ENCODE peak calls at places on chromosomes 13 and 19, in five cellular contexts. G is tibial nerve, S is AG09309, C is AG10803, Q is brain microvascular endothelial cell. W is an unnamed sample.

GRCh38 chr13:92821324-92821723 is 405.3 kb upstream of the GPC6 start:
- DNase-seq in Q (no peak), S (no peak), C (no peak), G (no peak), W (no peak)

GRCh38 chr19:33403221-33403972 is 29.9 kb downstream of the CEBPG start:
- DNase-seq in Q (no peak), C (no peak), S (no peak), G (peak; percentile 7), W (peak; percentile 10)

GRCh38 chr19:17562097-17562496 is 6.6 kb downstream of the COLGALT1 start:
- DNase-seq in Q (no peak), S (no peak), C (no peak), G (no peak), W (no peak)

GRCh38 chr13:109715902-109716301 is 70.5 kb downstream of the IRS2 start:
- DNase-seq in Q (peak; percentile 36), G (peak; percentile 26), C (peak; percentile 55), S (peak; percentile 24), W (peak; percentile 88)

GRCh38 chr13:40995997-40996396 is 23.1 kb downstream of the ELF1 start:
- DNase-seq in C (no peak), G (no peak), Q (no peak), S (no peak), W (no peak)

GRCh38 chr13:107721436-107721835 is 493.9 kb downstream of the LIG4 start:
- DNase-seq in Q (no peak), S (no peak), C (no peak), G (no peak), W (no peak)

GRCh38 chr13:74889321-74889720 is 592.6 kb downstream of the TBC1D4 start:
- DNase-seq in S (no peak), G (no peak), Q (no peak), C (no peak), W (no peak)

GRCh38 chr13:98447881-98448641 is 128.8 kb downstream of the STK24 start:
- DNase-seq in Q (no peak), C (peak; percentile 43), S (no peak), G (no peak), W (no peak)

GRCh38 chr13:74867460-74867859 is 614.5 kb downstream of the TBC1D4 start:
- DNase-seq in S (no peak), G (no peak), C (peak; percentile 33), Q (peak; percentile 39), W (no peak)

GRCh38 chr13:27037171-27037570 is 134.4 kb downstream of the USP12 start:
- DNase-seq in S (no peak), G (no peak), Q (no peak), C (no peak), W (no peak)

GRCh38 chr13:38366954-38367645 is 17.4 kb downstream of the UFM1 start:
- DNase-seq in Q (no peak), C (peak; percentile 41), G (no peak), S (peak; percentile 17), W (no peak)

GRCh38 chr13:32125221-32125621 is 93.6 kb downstream of the FRY start:
- DNase-seq in G (no peak), Q (no peak), S (peak; percentile 98), C (peak; percentile 74), W (no peak)

GRCh38 chr13:39682788-39683187 is 27.3 kb downstream of the COG6 start:
- DNase-seq in Q (no peak), C (no peak), G (no peak), S (no peak), W (no peak)

GRCh38 chr13:86692291-86692690 is 893.1 kb upstream of the SLITRK6 start:
- DNase-seq in Q (no peak), S (no peak), G (no peak), C (no peak), W (no peak)

GRCh38 chr19:48806518-48806817 is 4.4 kb downstream of the BCAT2 start:
- DNase-seq in S (no peak), C (no peak), Q (peak; percentile 45), G (no peak), W (no peak)

GRCh38 chr13:112346173-112346898 is 29.8 kb upstream of the SPACA7 start:
- DNase-seq in C (no peak), Q (no peak), S (no peak), G (no peak), W (no peak)

GRCh38 chr13:112136095-112136494 is 69.1 kb downstream of the SOX1 start:
- DNase-seq in G (no peak), C (no peak), S (no peak), Q (no peak), W (no peak)

GRCh38 chr13:78784017-78784745 is 125.2 kb upstream of the OBI1 start:
- DNase-seq in C (no peak), Q (no peak), S (no peak), G (no peak), W (no peak)

GRCh38 chr13:96036515-96036914 is 16.7 kb downstream of the UGGT2 start:
- DNase-seq in S (no peak), G (no peak), Q (no peak), C (no peak), W (no peak)

GRCh38 chr19:6587093-6587820 is 3.7 kb downstream of the CD70 start:
- DNase-seq in C (peak; percentile 17), Q (no peak), S (no peak), G (no peak), W (no peak)

GRCh38 chr13:114112231-114112825 is 20.1 kb downstream of the RASA3 start:
- DNase-seq in S (no peak), C (no peak), G (peak; percentile 4), Q (no peak), W (no peak)

GRCh38 chr19:13104848-13105646 is 2.4 kb upstream of the LYL1 start:
- DNase-seq in S (no peak), G (no peak), C (no peak), Q (no peak), W (no peak)
- H3K4me3 ChIP-seq in S (no peak overlapping the region), G (no peak overlapping the region), C (no peak overlapping the region), Q (no peak overlapping the region), W (no peak overlapping the region)

DNA sequence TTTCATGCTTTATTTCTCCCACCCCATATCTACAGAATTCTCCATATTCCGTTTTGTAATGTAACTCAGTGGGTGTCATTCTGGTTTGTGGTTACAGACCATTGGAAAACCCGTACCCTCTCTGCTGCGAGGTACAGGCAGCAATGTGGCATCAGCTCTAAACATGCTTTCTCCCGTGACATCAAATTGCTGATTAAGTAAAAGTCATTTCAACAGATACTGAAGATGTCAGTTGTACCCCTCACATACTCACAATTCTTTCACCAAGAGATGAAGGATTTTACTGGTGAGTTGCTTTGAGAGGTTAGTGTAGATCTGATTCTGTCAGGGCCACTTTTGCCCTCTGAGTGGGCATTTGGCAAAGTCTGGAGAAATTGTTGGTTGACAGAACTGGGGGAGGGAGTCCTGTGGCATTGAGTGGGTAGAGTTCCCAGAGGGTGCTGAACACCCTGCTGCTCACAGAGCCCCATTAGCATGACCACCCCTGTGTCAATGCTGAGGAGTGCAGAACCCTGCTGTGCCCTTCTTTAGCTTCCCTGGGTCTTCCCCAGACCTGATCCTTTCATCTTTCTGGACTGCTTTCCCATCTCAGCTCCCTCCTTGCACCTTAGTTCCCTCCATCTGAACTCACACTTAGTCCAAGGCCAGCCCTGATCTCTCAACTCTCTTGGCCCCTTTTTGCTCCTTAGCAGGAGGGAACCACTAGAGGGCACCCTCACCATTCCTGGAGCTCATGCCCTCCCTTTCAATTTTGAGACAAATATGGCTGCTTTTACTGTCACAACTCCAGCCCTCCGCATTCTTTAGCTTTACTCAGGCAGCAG is 39.9 kb upstream of the CEACAM8 start:
- DNase-seq in C (peak; percentile 25), S (no peak), G (no peak), Q (peak; percentile 25), W (no peak)
- TF ChIP-seq CTCF in C (peak; percentile 76), S (peak; percentile 86), G (peak; percentile 22), Q (peak; percentile 74), W (peak; percentile 94)

GRCh38 chr19:42303876-42304275 is 1.5 kb upstream of the PAFAH1B3 start:
- DNase-seq in G (no peak), Q (no peak), S (no peak), C (no peak), W (no peak)
- H3K4me3 ChIP-seq in G (no peak overlapping the region), Q (no peak overlapping the region), S (no peak overlapping the region), C (no peak overlapping the region), W (no peak overlapping the region)

GRCh38 chr19:16052353-16052752 is 23.9 kb upstream of the TPM4 start:
- DNase-seq in S (no peak), C (no peak), Q (no peak), G (no peak), W (no peak)
- TF ChIP-seq CTCF in S (no peak), C (no peak), Q (no peak), G (no peak), W (no peak)

GRCh38 chr19:30662211-30662861 is 290.2 kb downstream of the ZNF536 start:
- DNase-seq in Q (no peak), S (no peak), G (no peak), C (peak; percentile 57), W (peak; percentile 64)
- H3K4me3 ChIP-seq in Q (no peak overlapping the region), S (no peak overlapping the region), G (peak overlapping the region; percentile 3), C (peak overlapping the region; percentile 43), W (peak overlapping the region; percentile 13)

GRCh38 chr19:43662487-43662886 is 7.5 kb downstream of the PLAUR start:
- DNase-seq in G (no peak), S (no peak), Q (no peak), C (peak; percentile 11), W (no peak)
- TF ChIP-seq CTCF in G (no peak), S (peak; percentile 45), Q (peak; percentile 62), C (peak; percentile 41), W (peak; percentile 54)

DNA sequence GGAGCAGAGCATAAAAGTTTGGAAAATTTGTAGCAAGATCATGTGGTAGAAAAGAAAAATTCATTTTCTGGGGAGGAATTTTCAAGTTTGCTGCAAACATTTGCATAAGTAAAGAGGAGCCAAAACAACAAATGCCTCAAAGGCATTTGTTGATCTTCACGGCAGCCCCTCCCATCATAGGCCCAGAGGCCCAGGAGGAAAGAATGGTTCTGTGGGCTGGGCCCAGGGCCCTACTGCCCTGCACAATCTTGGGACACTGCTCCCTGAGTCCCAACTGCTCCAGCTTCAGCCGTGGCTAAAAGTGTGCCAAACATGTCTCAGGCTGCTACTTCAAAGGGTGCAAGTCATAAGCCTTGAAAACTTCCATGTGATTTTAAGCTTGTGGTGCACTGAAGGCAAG is 11.3 kb downstream of the LGALS13 start:
- DNase-seq in C (no peak), Q (no peak), G (no peak), S (no peak), W (no peak)
- H3K4me3 ChIP-seq in C (no peak overlapping the region), Q (no peak overlapping the region), G (no peak overlapping the region), S (no peak overlapping the region), W (no peak overlapping the region)

DNA sequence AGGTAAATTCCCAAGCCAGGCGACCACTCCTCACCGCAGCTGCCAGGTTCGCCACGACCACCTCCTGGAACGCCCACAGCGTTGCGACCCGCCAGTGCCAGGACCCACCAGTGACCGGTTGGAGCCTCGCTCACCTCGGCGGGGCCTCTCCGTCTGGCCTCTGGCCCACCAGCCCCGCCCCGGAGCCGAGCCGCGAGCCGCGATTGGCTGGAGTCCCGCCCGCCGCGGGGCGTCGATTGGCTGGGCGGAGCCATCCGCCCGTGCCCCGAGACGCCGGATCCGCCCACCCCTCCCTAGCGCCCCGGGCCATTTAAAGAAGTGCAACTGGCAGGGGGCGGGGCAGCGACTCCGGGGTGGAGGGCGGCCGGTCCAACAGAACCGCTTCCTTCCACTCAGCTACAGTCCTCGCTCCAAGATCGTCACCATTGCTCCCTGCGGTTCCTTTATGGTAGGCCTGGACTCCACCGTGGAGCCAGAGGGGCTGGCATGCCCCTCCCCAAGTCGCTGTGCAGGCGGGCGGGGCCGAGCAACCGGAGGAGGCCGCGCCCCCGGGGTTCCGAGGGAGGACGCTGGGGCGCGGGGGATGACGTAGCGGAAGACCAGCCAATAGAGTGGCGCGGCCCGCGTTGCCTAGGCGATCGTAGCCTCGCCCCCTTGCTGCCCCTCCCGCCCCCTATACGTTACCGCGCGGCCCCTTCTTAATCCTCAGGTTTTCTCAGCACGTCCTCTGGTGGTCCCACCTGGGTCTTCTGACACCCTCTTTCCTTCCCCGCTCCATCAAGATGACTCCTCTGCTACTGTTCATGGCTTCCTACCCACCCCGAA is at the start of gene SERTAD3:
- DNase-seq in C (peak; percentile 92), S (peak; percentile 69), G (peak; percentile 98), Q (peak; percentile 91), W (peak; percentile 74)
- TF ChIP-seq CTCF in C (peak; percentile 30), S (no peak), G (no peak), Q (peak; percentile 48), W (peak; percentile 34)

W was measured in retinal pigment epithelial cell.